ENCODE peak calls at places on chromosome 14, in eight cellular contexts. D is ovary, M is mammary epithelial cell, L is ascending aorta, Z is A549, F is HAP-1, Q is pancreas, I is MM.1S. R is an unnamed sample. For H3K4me1, the result is how much of the 10 kb centered on the place peaks cover.

GRCh38 chr14:75278422-75279152 is at the start of gene FOS:
- DNase-seq in D (peak), M (peak), L (peak), Z (peak), F (peak), Q (peak), I (peak), R (peak)

GRCh38 chr14:74569826-74570591 is 42.0 kb downstream of the LTBP2 start:
- DNase-seq in D (peak), M (peak), L (no peak), Z (no peak), F (no peak), Q (no peak), I (no peak), R (no peak)

GRCh38 chr14:78836777-78837176 is 666.6 kb downstream of the NRXN3 start:
- DNase-seq in D (no peak), M (peak), L (no peak), Z (peak), F (peak), Q (peak), I (peak), R (no peak)

GRCh38 chr14:63387691-63388090 is 69.0 kb upstream of the GPHB5 start:
- DNase-seq in D (no peak), M (no peak), L (no peak), Z (no peak), F (no peak), Q (no peak), I (no peak), R (no peak)

GRCh38 chr14:64098120-64098519 is 196.1 kb downstream of the ESR2 start:
- DNase-seq in D (no peak), M (no peak), L (no peak), Z (no peak), F (no peak), Q (no peak), I (no peak), R (no peak)

GRCh38 chr14:95229749-95230148 is 72.4 kb upstream of the DICER1 start:
- DNase-seq in D (no peak), M (no peak), L (no peak), Z (peak), F (no peak), Q (no peak), I (no peak), R (no peak)

GRCh38 chr14:54728700-54729527 is 162.0 kb downstream of the SAMD4A start:
- DNase-seq in D (no peak), M (no peak), L (no peak), Z (no peak), F (no peak), Q (no peak), I (no peak), R (no peak)

GRCh38 chr14:96189288-96189711 is 15.3 kb upstream of the BDKRB2 start:
- DNase-seq in D (no peak), M (no peak), L (no peak), Z (no peak), F (no peak), Q (no peak), I (no peak), R (no peak)

GRCh38 chr14:78851189-78851588 is 681.0 kb downstream of the NRXN3 start:
- DNase-seq in D (no peak), M (no peak), L (no peak), Z (no peak), F (no peak), Q (no peak), I (no peak), R (no peak)

GRCh38 chr14:96754162-96754844 is 42.9 kb upstream of the VRK1 start:
- DNase-seq in D (no peak), M (peak), L (no peak), Z (peak), F (no peak), Q (no peak), I (no peak), R (no peak)

GRCh38 chr14:26694521-26694920 is 96.7 kb upstream of the NOVA1 start:
- DNase-seq in D (no peak), M (no peak), L (no peak), Z (no peak), F (no peak), Q (no peak), I (peak), R (no peak)

GRCh38 chr14:77892381-77892871 is 92.5 kb downstream of the ADCK1 start:
- DNase-seq in D (no peak), M (peak), L (no peak), Z (no peak), F (no peak), Q (no peak), I (no peak), R (no peak)

GRCh38 chr14:100375273-100375962 is 52.3 kb downstream of the SLC25A47 start:
- DNase-seq in D (peak), M (peak), L (peak), Z (peak), F (peak), Q (peak), I (no peak), R (peak)

GRCh38 chr14:76376001-76376404 is at the start of gene ESRRB:
- DNase-seq in D (no peak), M (peak), L (no peak), Z (peak), F (peak), Q (no peak), I (no peak), R (no peak)

GRCh38 chr14:59871166-59871495 is 555 bp upstream of the RTN1 start:
- DNase-seq in D (no peak), M (no peak), L (no peak), Z (no peak), F (no peak), Q (no peak), I (no peak), R (no peak)
- H3K4me3 ChIP-seq in D (no peak), M (no peak), L (peak), Z (peak), F (peak), Q (no peak), I (peak), R (peak)

GRCh38 chr14:93302688-93303581 is 29.9 kb downstream of the BTBD7 start:
- DNase-seq in D (no peak), M (no peak), L (no peak), Z (no peak), F (peak), Q (no peak), I (no peak), R (no peak)
- H3K4me1 ChIP-seq in D (under half), M (under half), L (under half), Z (under half), F (under half), Q (under half), I (under half), R (under half)

DNA sequence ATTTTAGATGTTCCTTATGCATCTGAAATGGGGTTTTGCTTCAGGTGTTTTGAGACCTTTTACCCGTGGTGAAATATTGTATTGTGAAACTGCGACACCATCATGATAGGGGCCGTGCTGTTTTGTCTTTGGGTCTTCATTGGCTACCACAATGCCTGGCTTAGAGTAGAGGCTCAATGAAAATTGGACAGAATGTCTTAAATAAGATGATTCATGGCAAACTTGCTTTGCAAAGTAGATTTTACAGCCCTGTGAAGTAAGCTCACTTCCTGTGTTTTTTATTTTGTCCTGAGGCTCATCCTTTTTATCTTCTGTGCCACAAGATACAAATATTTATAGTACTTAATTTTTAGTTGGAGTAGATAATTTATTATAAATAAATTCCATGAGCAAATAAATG is 111.3 kb upstream of the FRMD6 start:
- DNase-seq in D (no peak), M (peak), L (no peak), Z (no peak), F (no peak), Q (no peak), I (no peak), R (no peak)
- H3K4me3 ChIP-seq in D (no peak), M (peak), L (no peak), Z (no peak), F (no peak), Q (no peak), I (no peak), R (no peak)

DNA sequence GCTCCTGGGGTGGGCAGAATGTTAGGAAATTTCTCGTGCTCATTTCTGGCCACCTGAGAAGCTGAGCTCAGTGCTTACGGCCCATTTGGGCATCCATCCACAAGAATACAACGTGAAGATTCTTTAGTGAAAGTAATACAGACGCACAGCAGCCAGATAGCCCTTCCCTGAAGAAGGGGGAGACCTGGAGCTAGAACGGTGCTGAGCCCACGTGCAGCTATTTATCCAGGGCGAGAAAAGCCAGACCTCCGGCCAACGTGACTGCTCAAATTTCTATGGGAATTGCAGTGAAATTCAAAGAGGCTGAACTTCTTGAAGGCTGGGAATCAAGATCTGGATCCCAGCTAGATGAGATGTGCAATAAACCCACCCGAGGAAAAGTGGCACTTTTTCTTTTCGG is 20.7 kb downstream of the NID2 start:
- DNase-seq in D (no peak), M (no peak), L (no peak), Z (no peak), F (no peak), Q (no peak), I (no peak), R (no peak)
- H3K4me1 ChIP-seq in D (under half), M (under half), L (half or more), Z (under half), F (under half), Q (under half), I (under half), R (under half)